ENCODE peak calls at places on chromosomes 4 and X, in four cellular contexts. R is stimulated activated CD4-positive, alpha-beta T cell treated with anti-CD3 and anti-CD28 coated beads, Interleukin-12 subunit alpha, Interleukin-12 subunit beta, amount 100 ng/mL, for 4 hours; I is RPMI7951; O is kidney tubule cell. G is an unnamed sample.

GRCh38 chr4:133148690-133149363 is at the start of gene PCDH10:
- DNase-seq in R (peak), I (peak), O (peak), G (no peak)

GRCh38 chr4:171203425-171203824 is 609.8 kb upstream of the GALNTL6 start:
- DNase-seq in R (no peak), I (no peak), O (peak), G (no peak)

GRCh38 chr4:40180356-40180755 is 16.5 kb upstream of the RHOH start:
- DNase-seq in R (no peak), I (peak), O (peak), G (peak)

GRCh38 chr4:11529625-11530201 is 101.0 kb upstream of the HS3ST1 start:
- DNase-seq in R (no peak), I (peak), O (peak), G (no peak)

GRCh38 chr4:40685300-40685699 is 55.6 kb upstream of the RBM47 start:
- DNase-seq in R (no peak), I (peak), O (peak), G (no peak)

GRCh38 chr4:7165874-7166201 is 26.5 kb upstream of the SORCS2 start:
- DNase-seq in R (no peak), I (no peak), O (no peak), G (no peak)

GRCh38 chr4:177190995-177191568 is 118.6 kb upstream of the NEIL3 start:
- DNase-seq in R (no peak), I (peak), O (peak), G (no peak)

GRCh38 chr4:57320217-57320616 is 210.0 kb upstream of the IGFBP7 start:
- DNase-seq in R (no peak), I (peak), O (no peak), G (no peak)

GRCh38 chr4:68963389-68963788 is 11.8 kb upstream of the UGT2A3 start:
- DNase-seq in R (no peak), I (no peak), O (peak), G (no peak)

GRCh38 chr4:119116021-119116420 is 19.6 kb upstream of the MYOZ2 start:
- DNase-seq in R (no peak), I (peak), O (no peak), G (no peak)

GRCh38 chrX:33204889-33205288 is 6.5 kb downstream of the DMD start:
- DNase-seq in R (no peak), I (peak), O (no peak), G (no peak)

GRCh38 chr4:25694466-25694865 is 38.8 kb downstream of the SLC34A2 start:
- DNase-seq in R (no peak), I (peak), O (peak), G (no peak)

GRCh38 chr4:185219551-185220344 is 10.3 kb downstream of the SNX25 start:
- DNase-seq in R (no peak), I (peak), O (no peak), G (peak)

GRCh38 chr4:159358226-159358625 is 255.3 kb downstream of the RAPGEF2 start:
- DNase-seq in R (no peak), I (peak), O (peak), G (no peak)

GRCh38 chr4:189299706-189300105 is 641.0 kb upstream of the FRG1 start:
- DNase-seq in R (no peak), I (no peak), O (no peak), G (no peak)

GRCh38 chr4:181194096-181194495 is 1049.1 kb upstream of the TENM3 start:
- DNase-seq in R (no peak), I (no peak), O (no peak), G (no peak)

GRCh38 chr4:8540586-8540985 is 39.6 kb upstream of the GPR78 start:
- DNase-seq in R (no peak), I (peak), O (no peak), G (no peak)

GRCh38 chr4:26766142-26766541 is 94.5 kb upstream of the STIM2 start:
- DNase-seq in R (no peak), I (no peak), O (no peak), G (peak)

GRCh38 chrX:129823115-129823514 is 20.6 kb downstream of the ZDHHC9 start:
- DNase-seq in R (peak), I (peak), O (peak), G (peak)

GRCh38 chr4:627751-628150 is 2.4 kb downstream of the PDE6B start:
- DNase-seq in R (no peak), I (no peak), O (no peak), G (no peak)

GRCh38 chrX:154091678-154092077 is 5.8 kb downstream of the MECP2 start:
- DNase-seq in R (no peak), I (no peak), O (no peak), G (peak)

G was measured in MV-4-11.